ENCODE peak calls at places on chromosome 10, in four cellular contexts. H, O, X and S are unnamed samples.

GRCh38 chr10:102645388-102645740 is 1.1 kb downstream of the TRIM8 start:
- DNase-seq in H (peak), O (no peak), X (no peak), S (peak)

GRCh38 chr10:5252177-5253037 is 55.8 kb downstream of the AKR1C4 start:
- DNase-seq in H (no peak), O (no peak), X (no peak), S (no peak)

GRCh38 chr10:6123467-6124042 is 34.7 kb downstream of the RBM17 start:
- DNase-seq in H (no peak), O (no peak), X (no peak), S (no peak)

GRCh38 chr10:80057171-80057570 is 21.3 kb upstream of the TMEM254 start:
- DNase-seq in H (no peak), O (no peak), X (no peak), S (no peak)

GRCh38 chr10:79941146-79941545 is 7.8 kb downstream of the SFTPD start:
- DNase-seq in H (no peak), O (no peak), X (no peak), S (no peak)

GRCh38 chr10:48431871-48432270 is 125.4 kb downstream of the MAPK8 start:
- DNase-seq in H (no peak), O (no peak), X (no peak), S (no peak)

GRCh38 chr10:129322872-129323271 is 144.2 kb upstream of the MGMT start:
- DNase-seq in H (no peak), O (no peak), X (no peak), S (no peak)

GRCh38 chr10:133079836-133080682 is 7.7 kb upstream of the ADGRA1 start:
- DNase-seq in H (no peak), O (no peak), X (no peak), S (no peak)

GRCh38 chr10:34922138-34922537 is 107.0 kb upstream of the PARD3 start:
- DNase-seq in H (no peak), O (no peak), X (no peak), S (no peak)

GRCh38 chr10:57786850-57787750 is 480.6 kb downstream of the IPMK start:
- DNase-seq in H (no peak), O (peak), X (no peak), S (no peak)

GRCh38 chr10:121330528-121330927 is 267.7 kb downstream of the FGFR2 start:
- DNase-seq in H (no peak), O (no peak), X (no peak), S (no peak)

GRCh38 chr10:117363027-117363426 is 12.2 kb downstream of the PDZD8 start:
- DNase-seq in H (no peak), O (no peak), X (no peak), S (no peak)

GRCh38 chr10:4283841-4284610 is 499.0 kb upstream of the KLF6 start:
- DNase-seq in H (no peak), O (no peak), X (no peak), S (peak)

GRCh38 chr10:132699411-132700167 is 86.4 kb downstream of the NKX6-2 start:
- DNase-seq in H (no peak), O (no peak), X (no peak), S (no peak)

GRCh38 chr10:14507156-14507555 is 176.4 kb upstream of the FRMD4A start:
- DNase-seq in H (peak), O (no peak), X (peak), S (no peak)

GRCh38 chr10:19915816-19916215 is 99.6 kb downstream of the PLXDC2 start:
- DNase-seq in H (no peak), O (no peak), X (no peak), S (no peak)

GRCh38 chr10:124997791-124998623 is 56.1 kb downstream of the ZRANB1 start:
- DNase-seq in H (no peak), O (no peak), X (no peak), S (peak)

GRCh38 chr10:30683496-30683895 is 53.9 kb upstream of the LYZL2 start:
- DNase-seq in H (no peak), O (no peak), X (no peak), S (no peak)

GRCh38 chr10:23158370-23158769 is 33.7 kb upstream of the PTF1A start:
- DNase-seq in H (peak), O (peak), X (peak), S (no peak)

GRCh38 chr10:23048191-23048590 is 47.2 kb upstream of the MSRB2 start:
- DNase-seq in H (no peak), O (no peak), X (no peak), S (no peak)

GRCh38 chr10:57657164-57657765 is 610.4 kb downstream of the IPMK start:
- DNase-seq in H (peak), O (peak), X (peak), S (peak)

GRCh38 chr10:103653581-103654020 is 160.1 kb downstream of the NEURL1 start:
- DNase-seq in H (no peak), O (no peak), X (no peak), S (no peak)

GRCh38 chr10:7428673-7429350 is 18.0 kb upstream of the SFMBT2 start:
- DNase-seq in H (no peak), O (no peak), X (no peak), S (no peak)

GRCh38 chr10:4519691-4520402 is 306.2 kb upstream of the AKR1E2 start:
- DNase-seq in H (no peak), O (no peak), X (no peak), S (no peak)

GRCh38 chr10:74079914-74080590 is 70.6 kb downstream of the AP3M1 start:
- DNase-seq in H (no peak), O (no peak), X (no peak), S (no peak)

GRCh38 chr10:11797847-11798633 is 25.1 kb upstream of the PROSER2 start:
- DNase-seq in H (no peak), O (no peak), X (no peak), S (no peak)

GRCh38 chr10:5528989-5529701 is 4.4 kb downstream of the CALML3 start:
- DNase-seq in H (no peak), O (no peak), X (no peak), S (no peak)

GRCh38 chr10:77461636-77462296 is 175.8 kb downstream of the KCNMA1 start:
- DNase-seq in H (no peak), O (no peak), X (no peak), S (no peak)

GRCh38 chr10:30562787-30563186 is 66.8 kb downstream of the LYZL2 start:
- DNase-seq in H (peak), O (no peak), X (peak), S (no peak)

GRCh38 chr10:106251573-106251972 is 912.9 kb downstream of the SORCS1 start:
- DNase-seq in H (no peak), O (no peak), X (no peak), S (no peak)

GRCh38 chr10:35268791-35269257 is 67.5 kb upstream of the CCNY start:
- DNase-seq in H (no peak), O (no peak), X (no peak), S (no peak)

GRCh38 chr10:110747609-110748464 is 103.7 kb downstream of the RBM20 start:
- DNase-seq in H (no peak), O (no peak), X (no peak), S (no peak)

GRCh38 chr10:55410415-55410885 is 609.4 kb upstream of the PCDH15 start:
- DNase-seq in H (no peak), O (peak), X (no peak), S (no peak)

GRCh38 chr10:64396105-64396504 is 874.9 kb downstream of the REEP3 start:
- DNase-seq in H (no peak), O (peak), X (no peak), S (no peak)

GRCh38 chr10:128709975-128710794 is 584.0 kb upstream of the MKI67 start:
- DNase-seq in H (no peak), O (no peak), X (no peak), S (peak)

GRCh38 chr10:99850767-99851127 is 68.3 kb downstream of the ABCC2 start:
- DNase-seq in H (no peak), O (no peak), X (no peak), S (no peak)